ENCODE peak calls at places on chromosome 14, in five cellular contexts. One of them, this sample, is unnamed.

GRCh38 chr14:69493038-69493437 is 8.5 kb downstream of the PLEKHD1 start:
- DNase-seq in stomach: no peak
- DNase-seq in upper lobe of right lung: peak; percentile 8
- DNase-seq in fibroblast of pulmonary artery: no peak
- DNase-seq in thoracic aorta: no peak
- DNase-seq in this sample: no peak

GRCh38 chr14:55339770-55340169 is 68.5 kb downstream of the FBXO34 start:
- DNase-seq in stomach: no peak
- DNase-seq in thoracic aorta: no peak
- DNase-seq in upper lobe of right lung: no peak
- DNase-seq in fibroblast of pulmonary artery: peak; percentile 41
- DNase-seq in this sample: no peak

GRCh38 chr14:52703225-52703624 is 3.8 kb upstream of the PSMC6 start:
- DNase-seq in fibroblast of pulmonary artery: peak; percentile 98
- DNase-seq in upper lobe of right lung: no peak
- DNase-seq in stomach: peak; percentile 70
- DNase-seq in thoracic aorta: no peak
- DNase-seq in this sample: no peak

GRCh38 chr14:50941151-50941550 is 3.1 kb downstream of the PYGL start:
- DNase-seq in stomach: no peak
- DNase-seq in upper lobe of right lung: no peak
- DNase-seq in fibroblast of pulmonary artery: no peak
- DNase-seq in thoracic aorta: no peak
- DNase-seq in this sample: no peak

GRCh38 chr14:97290065-97290464 is 492.9 kb downstream of the VRK1 start:
- DNase-seq in stomach: no peak
- DNase-seq in upper lobe of right lung: no peak
- DNase-seq in fibroblast of pulmonary artery: no peak
- DNase-seq in thoracic aorta: no peak
- DNase-seq in this sample: no peak

GRCh38 chr14:82879949-82880535 is 1346.4 kb upstream of the SEL1L start:
- DNase-seq in thoracic aorta: no peak
- DNase-seq in upper lobe of right lung: no peak
- DNase-seq in fibroblast of pulmonary artery: no peak
- DNase-seq in stomach: no peak
- DNase-seq in this sample: no peak

GRCh38 chr14:101201535-101202125 is 298.1 kb upstream of the RTL1 start:
- DNase-seq in stomach: peak; percentile 19
- DNase-seq in upper lobe of right lung: peak; percentile 57
- DNase-seq in thoracic aorta: no peak
- DNase-seq in fibroblast of pulmonary artery: no peak
- DNase-seq in this sample: peak; percentile 5

GRCh38 chr14:101120636-101121398 is 217.3 kb upstream of the RTL1 start:
- DNase-seq in thoracic aorta: no peak
- DNase-seq in stomach: peak; percentile 26
- DNase-seq in fibroblast of pulmonary artery: no peak
- DNase-seq in upper lobe of right lung: peak; percentile 76
- DNase-seq in this sample: peak; percentile 61

GRCh38 chr14:55138091-55138490 is 9.0 kb downstream of the LGALS3 start:
- DNase-seq in thoracic aorta: no peak
- DNase-seq in fibroblast of pulmonary artery: no peak
- DNase-seq in upper lobe of right lung: no peak
- DNase-seq in stomach: no peak
- DNase-seq in this sample: no peak

GRCh38 chr14:81247271-81247766 is 26.6 kb upstream of the GTF2A1 start:
- DNase-seq in upper lobe of right lung: no peak
- DNase-seq in thoracic aorta: no peak
- DNase-seq in fibroblast of pulmonary artery: no peak
- DNase-seq in stomach: peak; percentile 44
- DNase-seq in this sample: peak; percentile 35

GRCh38 chr14:31880935-31881334 is 196.2 kb upstream of the ARHGAP5 start:
- DNase-seq in thoracic aorta: no peak
- DNase-seq in upper lobe of right lung: no peak
- DNase-seq in fibroblast of pulmonary artery: peak; percentile 84
- DNase-seq in stomach: no peak
- DNase-seq in this sample: no peak

GRCh38 chr14:53494587-53494986 is 341.5 kb upstream of the DDHD1 start:
- DNase-seq in upper lobe of right lung: no peak
- DNase-seq in thoracic aorta: no peak
- DNase-seq in fibroblast of pulmonary artery: no peak
- DNase-seq in stomach: no peak
- DNase-seq in this sample: no peak

GRCh38 chr14:73240816-73241480 is 3.6 kb downstream of the PAPLN start:
- DNase-seq in thoracic aorta: no peak
- DNase-seq in upper lobe of right lung: no peak
- DNase-seq in fibroblast of pulmonary artery: no peak
- DNase-seq in stomach: no peak
- DNase-seq in this sample: no peak

GRCh38 chr14:68801631-68802030 is 8.8 kb upstream of the ZFP36L1 start:
- DNase-seq in stomach: no peak
- DNase-seq in fibroblast of pulmonary artery: no peak
- DNase-seq in upper lobe of right lung: no peak
- DNase-seq in thoracic aorta: no peak
- DNase-seq in this sample: no peak

GRCh38 chr14:97346675-97347074 is 549.5 kb downstream of the VRK1 start:
- DNase-seq in fibroblast of pulmonary artery: no peak
- DNase-seq in stomach: no peak
- DNase-seq in thoracic aorta: no peak
- DNase-seq in upper lobe of right lung: no peak
- DNase-seq in this sample: no peak

GRCh38 chr14:49303952-49304516 is 282.1 kb downstream of the RPS29 start:
- DNase-seq in stomach: no peak
- DNase-seq in fibroblast of pulmonary artery: peak; percentile 55
- DNase-seq in thoracic aorta: no peak
- DNase-seq in upper lobe of right lung: no peak
- DNase-seq in this sample: no peak

GRCh38 chr14:52241102-52241793 is 26.2 kb upstream of the PTGDR start:
- DNase-seq in fibroblast of pulmonary artery: peak; percentile 88
- DNase-seq in upper lobe of right lung: no peak
- DNase-seq in thoracic aorta: no peak
- DNase-seq in stomach: no peak
- DNase-seq in this sample: no peak

GRCh38 chr14:64706119-64706465 is 1.9 kb downstream of the PLEKHG3 start:
- DNase-seq in fibroblast of pulmonary artery: no peak
- DNase-seq in thoracic aorta: no peak
- DNase-seq in stomach: no peak
- DNase-seq in upper lobe of right lung: no peak
- DNase-seq in this sample: no peak

GRCh38 chr14:76537912-76538647 is 162.1 kb downstream of the ESRRB start:
- DNase-seq in upper lobe of right lung: no peak
- DNase-seq in thoracic aorta: no peak
- DNase-seq in fibroblast of pulmonary artery: no peak
- DNase-seq in stomach: no peak
- DNase-seq in this sample: no peak

GRCh38 chr14:91415794-91416743 is 1.6 kb downstream of the CCDC88C start:
- DNase-seq in upper lobe of right lung: no peak
- DNase-seq in thoracic aorta: no peak
- DNase-seq in stomach: peak; percentile 52
- DNase-seq in fibroblast of pulmonary artery: no peak
- DNase-seq in this sample: no peak

GRCh38 chr14:24965934-24966593 is 83.9 kb downstream of the STXBP6 start:
- DNase-seq in upper lobe of right lung: no peak
- DNase-seq in thoracic aorta: no peak
- DNase-seq in stomach: peak; percentile 37
- DNase-seq in fibroblast of pulmonary artery: peak; percentile 79
- DNase-seq in this sample: peak; percentile 31

GRCh38 chr14:105204206-105204930 is 23.3 kb upstream of the NUDT14 start:
- DNase-seq in thoracic aorta: no peak
- DNase-seq in stomach: peak; percentile 84
- DNase-seq in upper lobe of right lung: peak; percentile 90
- DNase-seq in fibroblast of pulmonary artery: no peak
- DNase-seq in this sample: peak; percentile 81

GRCh38 chr14:76976623-76977005 is 51.9 kb downstream of the IRF2BPL start:
- DNase-seq in upper lobe of right lung: no peak
- DNase-seq in stomach: no peak
- DNase-seq in fibroblast of pulmonary artery: no peak
- DNase-seq in thoracic aorta: no peak
- DNase-seq in this sample: no peak

GRCh38 chr14:38553586-38553985 is 297.7 kb upstream of the CLEC14A start:
- DNase-seq in upper lobe of right lung: no peak
- DNase-seq in fibroblast of pulmonary artery: peak; percentile 66
- DNase-seq in thoracic aorta: no peak
- DNase-seq in stomach: no peak
- DNase-seq in this sample: no peak

GRCh38 chr14:40629144-40629543 is 977.5 kb upstream of the LRFN5 start:
- DNase-seq in upper lobe of right lung: no peak
- DNase-seq in thoracic aorta: no peak
- DNase-seq in fibroblast of pulmonary artery: no peak
- DNase-seq in stomach: no peak
- DNase-seq in this sample: no peak
- H3K4me3 ChIP-seq in upper lobe of right lung: no peak overlapping the region
- H3K4me3 ChIP-seq in thoracic aorta: no peak overlapping the region
- H3K4me3 ChIP-seq in fibroblast of pulmonary artery: no peak overlapping the region
- H3K4me3 ChIP-seq in stomach: no peak overlapping the region
- H3K4me3 ChIP-seq in this sample: no peak overlapping the region

GRCh38 chr14:92783813-92784431 is 10.2 kb upstream of the GOLGA5 start:
- DNase-seq in stomach: no peak
- DNase-seq in thoracic aorta: no peak
- DNase-seq in fibroblast of pulmonary artery: peak; percentile 83
- DNase-seq in upper lobe of right lung: no peak
- DNase-seq in this sample: peak; percentile 20

GRCh38 chr14:92786427-92786756 is 7.7 kb upstream of the GOLGA5 start:
- DNase-seq in stomach: no peak
- DNase-seq in thoracic aorta: no peak
- DNase-seq in upper lobe of right lung: no peak
- DNase-seq in fibroblast of pulmonary artery: no peak
- DNase-seq in this sample: no peak

GRCh38 chr14:92787554-92787953 is 6.6 kb upstream of the GOLGA5 start:
- DNase-seq in fibroblast of pulmonary artery: no peak
- DNase-seq in thoracic aorta: no peak
- DNase-seq in upper lobe of right lung: no peak
- DNase-seq in stomach: no peak
- DNase-seq in this sample: no peak

GRCh38 chr14:92789457-92790089 is 4.5 kb upstream of the GOLGA5 start:
- DNase-seq in upper lobe of right lung: no peak
- DNase-seq in stomach: no peak
- DNase-seq in thoracic aorta: no peak
- DNase-seq in fibroblast of pulmonary artery: no peak
- DNase-seq in this sample: no peak

GRCh38 chr14:92785601-92786426 is 8.3 kb upstream of the GOLGA5 start:
- DNase-seq in fibroblast of pulmonary artery: peak; percentile 90
- DNase-seq in stomach: peak; percentile 55
- DNase-seq in thoracic aorta: no peak
- DNase-seq in upper lobe of right lung: no peak
- DNase-seq in this sample: peak; percentile 29
- TF ChIP-seq CTCF in fibroblast of pulmonary artery: peak; percentile 39
- TF ChIP-seq CTCF in stomach: no peak
- TF ChIP-seq CTCF in thoracic aorta: peak; percentile 17
- TF ChIP-seq CTCF in upper lobe of right lung: no peak
- TF ChIP-seq CTCF in this sample: no peak

GRCh38 chr14:36517242-36518030 is 2.6 kb downstream of the NKX2-1 start:
- DNase-seq in thoracic aorta: no peak
- DNase-seq in fibroblast of pulmonary artery: no peak
- DNase-seq in upper lobe of right lung: peak; percentile 69
- DNase-seq in stomach: no peak
- DNase-seq in this sample: no peak

GRCh38 chr14:36516719-36517241 is 3.3 kb downstream of the NKX2-1 start:
- DNase-seq in upper lobe of right lung: no peak
- DNase-seq in fibroblast of pulmonary artery: no peak
- DNase-seq in thoracic aorta: no peak
- DNase-seq in stomach: no peak
- DNase-seq in this sample: no peak

GRCh38 chr14:36518586-36519430 is 1.2 kb downstream of the NKX2-1 start:
- DNase-seq in fibroblast of pulmonary artery: no peak
- DNase-seq in thoracic aorta: no peak
- DNase-seq in stomach: no peak
- DNase-seq in upper lobe of right lung: peak; percentile 69
- DNase-seq in this sample: no peak

GRCh38 chr14:36519431-36520321 is at the start of gene NKX2-1:
- DNase-seq in upper lobe of right lung: peak; percentile 89
- DNase-seq in fibroblast of pulmonary artery: no peak
- DNase-seq in stomach: no peak
- DNase-seq in thoracic aorta: no peak
- DNase-seq in this sample: no peak

GRCh38 chr14:36518031-36518585 is 1.9 kb downstream of the NKX2-1 start:
- DNase-seq in thoracic aorta: no peak
- DNase-seq in fibroblast of pulmonary artery: no peak
- DNase-seq in stomach: no peak
- DNase-seq in upper lobe of right lung: no peak
- DNase-seq in this sample: no peak
- H3K4me3 ChIP-seq in thoracic aorta: no peak overlapping the region
- H3K4me3 ChIP-seq in fibroblast of pulmonary artery: no peak overlapping the region
- H3K4me3 ChIP-seq in stomach: no peak overlapping the region
- H3K4me3 ChIP-seq in upper lobe of right lung: peak overlapping the region; percentile 52
- H3K4me3 ChIP-seq in this sample: no peak overlapping the region

GRCh38 chr14:95998656-95999055 is 40.5 kb upstream of the C14orf132 start:
- DNase-seq in upper lobe of right lung: no peak
- DNase-seq in stomach: no peak
- DNase-seq in fibroblast of pulmonary artery: peak; percentile 57
- DNase-seq in thoracic aorta: no peak
- DNase-seq in this sample: no peak
- TF ChIP-seq CTCF in upper lobe of right lung: peak; percentile 47
- TF ChIP-seq CTCF in stomach: no peak
- TF ChIP-seq CTCF in fibroblast of pulmonary artery: peak; percentile 44
- TF ChIP-seq CTCF in thoracic aorta: peak; percentile 51
- TF ChIP-seq CTCF in this sample: no peak

DNA sequence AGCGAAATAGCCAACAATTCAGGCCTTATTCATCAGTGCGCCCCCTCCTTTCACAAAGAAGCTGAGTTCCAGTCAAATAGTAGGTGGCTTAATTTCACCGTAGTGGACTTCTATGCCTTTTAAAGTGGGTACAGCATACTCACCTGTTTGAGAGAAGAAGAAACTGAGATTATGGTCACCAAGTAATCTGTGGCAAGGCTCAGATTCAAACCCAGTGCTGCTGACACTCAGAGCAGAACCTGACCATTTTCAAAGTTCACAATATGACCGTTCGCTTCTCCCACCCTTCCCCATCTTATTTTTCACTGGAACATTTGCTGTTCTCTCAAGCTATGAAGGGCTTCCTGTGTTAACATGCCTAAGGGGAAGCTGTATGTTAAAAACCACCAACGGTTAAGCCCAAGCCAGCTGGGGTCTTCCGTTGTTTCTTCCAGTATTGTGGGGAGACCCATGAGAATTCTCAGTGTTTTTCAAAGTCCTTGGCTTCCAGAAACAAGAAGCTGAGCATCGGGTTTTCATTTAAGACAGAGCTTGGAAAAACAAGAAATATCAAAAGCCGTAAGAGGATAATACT is 6.1 kb upstream of the PSMA6 start:
- DNase-seq in stomach: no peak
- DNase-seq in thoracic aorta: no peak
- DNase-seq in upper lobe of right lung: no peak
- DNase-seq in fibroblast of pulmonary artery: no peak
- DNase-seq in this sample: no peak
- H3K4me3 ChIP-seq in stomach: no peak overlapping the region
- H3K4me3 ChIP-seq in thoracic aorta: no peak overlapping the region
- H3K4me3 ChIP-seq in upper lobe of right lung: no peak overlapping the region
- H3K4me3 ChIP-seq in fibroblast of pulmonary artery: no peak overlapping the region
- H3K4me3 ChIP-seq in this sample: no peak overlapping the region

DNA sequence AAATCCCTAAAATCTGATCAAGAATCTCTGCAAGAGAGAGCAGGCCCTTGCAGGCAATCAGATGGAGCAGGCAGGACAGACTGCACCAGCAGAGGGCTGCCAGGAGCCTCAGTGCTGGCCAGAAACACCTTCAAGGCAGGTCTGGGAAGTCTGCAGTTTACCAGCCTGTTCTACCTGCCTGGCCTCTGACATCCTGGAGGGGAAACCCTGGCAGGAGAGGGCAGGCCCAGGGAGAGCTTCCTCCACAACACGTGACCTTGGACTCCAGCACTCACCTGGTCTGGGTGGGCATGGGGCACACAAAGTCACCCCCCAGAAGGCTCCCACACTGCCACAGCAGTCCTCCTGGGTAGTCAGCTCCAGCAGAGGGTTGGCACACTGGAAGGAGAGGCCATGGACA is 56.0 kb downstream of the ISCA2 start:
- DNase-seq in stomach: no peak
- DNase-seq in thoracic aorta: no peak
- DNase-seq in fibroblast of pulmonary artery: no peak
- DNase-seq in upper lobe of right lung: no peak
- DNase-seq in this sample: peak; percentile 57
- TF ChIP-seq CTCF in stomach: no peak
- TF ChIP-seq CTCF in thoracic aorta: no peak
- TF ChIP-seq CTCF in fibroblast of pulmonary artery: peak; percentile 49
- TF ChIP-seq CTCF in upper lobe of right lung: peak; percentile 20
- TF ChIP-seq CTCF in this sample: no peak